ENCODE peak calls at places on chromosome 9, in ten cellular contexts. One of them, this sample, is unnamed.
A peak's percentile ranks its signal among the peaks of the same experiment; 100 is the strongest.

GRCh38 chr9:69471433-69471832 is 146.4 kb downstream of the ENTREP1 start:
- DNase-seq in SK-N-SH: no peak
- DNase-seq in GM23338: no peak
- DNase-seq in Karpas-422: no peak
- DNase-seq in OCI-LY7: no peak
- DNase-seq in PC-3: peak; percentile 32
- DNase-seq in HCT116: no peak
- DNase-seq in GM23248: no peak
- DNase-seq in hepatocyte: no peak
- DNase-seq in MM.1S: no peak
- DNase-seq in this sample: no peak

GRCh38 chr9:69744688-69745380 is 15.0 kb downstream of the PTAR1 start:
- DNase-seq in MM.1S: no peak
- DNase-seq in PC-3: peak; percentile 2
- DNase-seq in GM23248: peak; percentile 60
- DNase-seq in Karpas-422: no peak
- DNase-seq in hepatocyte: no peak
- DNase-seq in GM23338: no peak
- DNase-seq in SK-N-SH: no peak
- DNase-seq in OCI-LY7: no peak
- DNase-seq in HCT116: no peak
- DNase-seq in this sample: no peak

GRCh38 chr9:124345063-124345462 is 70.2 kb downstream of the PSMB7 start:
- DNase-seq in MM.1S: no peak
- DNase-seq in OCI-LY7: no peak
- DNase-seq in SK-N-SH: no peak
- DNase-seq in GM23248: no peak
- DNase-seq in GM23338: no peak
- DNase-seq in HCT116: no peak
- DNase-seq in hepatocyte: no peak
- DNase-seq in Karpas-422: no peak
- DNase-seq in PC-3: no peak
- DNase-seq in this sample: no peak

GRCh38 chr9:81195206-81195605 is 494.1 kb downstream of the TLE1 start:
- DNase-seq in Karpas-422: no peak
- DNase-seq in MM.1S: no peak
- DNase-seq in hepatocyte: no peak
- DNase-seq in GM23338: no peak
- DNase-seq in OCI-LY7: no peak
- DNase-seq in SK-N-SH: no peak
- DNase-seq in HCT116: no peak
- DNase-seq in GM23248: no peak
- DNase-seq in PC-3: no peak
- DNase-seq in this sample: no peak

GRCh38 chr9:7304596-7304995 is 495.0 kb downstream of the DMAC1 start:
- DNase-seq in Karpas-422: no peak
- DNase-seq in GM23338: no peak
- DNase-seq in GM23248: no peak
- DNase-seq in MM.1S: no peak
- DNase-seq in SK-N-SH: no peak
- DNase-seq in HCT116: no peak
- DNase-seq in PC-3: no peak
- DNase-seq in OCI-LY7: no peak
- DNase-seq in hepatocyte: no peak
- DNase-seq in this sample: no peak

GRCh38 chr9:138071731-138072130 is 194.1 kb downstream of the CACNA1B start:
- DNase-seq in GM23248: no peak
- DNase-seq in HCT116: no peak
- DNase-seq in PC-3: no peak
- DNase-seq in GM23338: no peak
- DNase-seq in hepatocyte: no peak
- DNase-seq in OCI-LY7: no peak
- DNase-seq in Karpas-422: no peak
- DNase-seq in SK-N-SH: peak; percentile 10
- DNase-seq in MM.1S: no peak
- DNase-seq in this sample: no peak

GRCh38 chr9:124271660-124272059 is 13.9 kb downstream of the NEK6 start:
- DNase-seq in Karpas-422: no peak
- DNase-seq in HCT116: no peak
- DNase-seq in GM23338: no peak
- DNase-seq in SK-N-SH: no peak
- DNase-seq in OCI-LY7: no peak
- DNase-seq in hepatocyte: no peak
- DNase-seq in MM.1S: no peak
- DNase-seq in GM23248: no peak
- DNase-seq in PC-3: no peak
- DNase-seq in this sample: no peak

GRCh38 chr9:133188006-133188842 is 20.8 kb downstream of the OBP2B start:
- DNase-seq in PC-3: peak; percentile 48
- DNase-seq in Karpas-422: peak; percentile 77
- DNase-seq in HCT116: peak; percentile 39
- DNase-seq in hepatocyte: peak; percentile 69
- DNase-seq in OCI-LY7: peak; percentile 45
- DNase-seq in GM23338: peak; percentile 80
- DNase-seq in MM.1S: peak; percentile 29
- DNase-seq in SK-N-SH: peak; percentile 57
- DNase-seq in GM23248: no peak
- DNase-seq in this sample: peak; percentile 40

DNA sequence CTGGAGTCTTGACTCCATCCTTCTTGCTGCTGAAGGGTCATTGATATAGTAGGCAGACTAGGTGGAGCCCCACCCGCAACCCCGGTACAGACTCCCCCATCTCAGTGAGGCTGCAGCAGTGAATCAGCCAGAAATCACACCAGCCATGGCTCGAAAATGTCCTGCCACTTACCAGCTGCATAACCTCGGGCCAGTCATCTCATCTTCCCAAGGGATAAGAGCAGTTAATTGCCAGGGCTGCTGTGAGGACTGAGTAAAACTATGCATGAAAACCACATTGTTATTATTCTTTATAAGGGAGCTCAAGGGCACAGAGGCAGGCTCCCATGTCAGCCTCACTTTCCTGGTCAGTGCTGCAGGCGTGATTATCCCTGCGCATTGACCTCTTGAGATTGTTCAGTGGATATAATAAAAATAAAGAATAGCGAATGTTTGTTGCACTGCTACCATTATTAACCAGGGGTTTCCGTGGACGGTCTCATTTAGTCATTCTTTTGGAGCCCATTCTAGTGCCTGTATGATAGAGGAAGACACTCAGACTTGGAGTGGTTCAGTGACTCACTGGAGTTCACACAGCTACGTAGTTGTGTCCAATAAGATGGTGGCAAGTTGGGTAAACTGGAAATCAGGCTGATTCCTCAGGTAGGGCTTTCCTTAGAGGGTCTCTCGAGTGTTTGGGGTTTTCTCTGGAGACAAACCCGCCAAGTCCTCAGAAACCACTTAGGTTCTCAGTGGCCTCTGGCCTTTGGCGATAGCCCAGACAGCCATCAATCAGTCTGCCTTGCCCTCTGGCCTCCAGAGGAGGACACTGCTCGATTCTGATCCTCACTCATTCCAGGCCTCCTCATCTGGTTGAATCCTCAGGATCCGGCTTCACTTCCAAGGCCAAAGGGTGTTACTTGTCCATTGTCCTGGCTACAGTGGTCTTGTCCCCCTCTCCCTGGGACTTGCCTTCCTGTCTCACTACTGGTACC is 39.9 kb downstream of the COL15A1 start:
- DNase-seq in HCT116: no peak
- DNase-seq in GM23248: peak; percentile 94
- DNase-seq in MM.1S: no peak
- DNase-seq in SK-N-SH: no peak
- DNase-seq in Karpas-422: no peak
- DNase-seq in hepatocyte: no peak
- DNase-seq in OCI-LY7: no peak
- DNase-seq in PC-3: no peak
- DNase-seq in GM23338: no peak
- DNase-seq in this sample: no peak
- H3K9me2 ChIP-seq in HCT116: no peaks in the 10 kb centered on the region
- H3K9me2 ChIP-seq in GM23248: no peaks in the 10 kb centered on the region
- H3K9me2 ChIP-seq in MM.1S: no peaks in the 10 kb centered on the region
- H3K9me2 ChIP-seq in SK-N-SH: no peaks in the 10 kb centered on the region
- H3K9me2 ChIP-seq in Karpas-422: no peaks in the 10 kb centered on the region
- H3K9me2 ChIP-seq in hepatocyte: no peaks in the 10 kb centered on the region
- H3K9me2 ChIP-seq in OCI-LY7: no peaks in the 10 kb centered on the region
- H3K9me2 ChIP-seq in PC-3: no peaks in the 10 kb centered on the region
- H3K9me2 ChIP-seq in GM23338: no peaks in the 10 kb centered on the region
- H3K9me2 ChIP-seq in this sample: no peaks in the 10 kb centered on the region

GRCh38 chr9:134326754-134327526 is 685 bp downstream of the RXRA start:
- DNase-seq in PC-3: peak; percentile 8
- DNase-seq in Karpas-422: no peak
- DNase-seq in hepatocyte: peak; percentile 67
- DNase-seq in GM23248: peak; percentile 78
- DNase-seq in SK-N-SH: peak; percentile 84
- DNase-seq in MM.1S: peak; percentile 23
- DNase-seq in GM23338: peak; percentile 63
- DNase-seq in OCI-LY7: no peak
- DNase-seq in HCT116: no peak
- DNase-seq in this sample: no peak
- H3K27ac ChIP-seq in PC-3: no peak overlapping the region
- H3K27ac ChIP-seq in Karpas-422: no peak overlapping the region
- H3K27ac ChIP-seq in hepatocyte: peak overlapping the region; percentile 96
- H3K27ac ChIP-seq in GM23248: peak overlapping the region; percentile 86
- H3K27ac ChIP-seq in SK-N-SH: no peak overlapping the region
- H3K27ac ChIP-seq in MM.1S: no peak overlapping the region
- H3K27ac ChIP-seq in GM23338: no peak overlapping the region
- H3K27ac ChIP-seq in OCI-LY7: no peak overlapping the region
- H3K27ac ChIP-seq in HCT116: peak overlapping the region; percentile 78
- H3K27ac ChIP-seq in this sample: peak overlapping the region; percentile 24

GRCh38 chr9:109755040-109755439 is 25.0 kb upstream of the PALM2AKAP2 start:
- DNase-seq in GM23248: no peak
- DNase-seq in GM23338: no peak
- DNase-seq in MM.1S: no peak
- DNase-seq in OCI-LY7: no peak
- DNase-seq in Karpas-422: no peak
- DNase-seq in PC-3: peak; percentile 29
- DNase-seq in hepatocyte: no peak
- DNase-seq in SK-N-SH: no peak
- DNase-seq in HCT116: no peak
- DNase-seq in this sample: peak; percentile 64

GRCh38 chr9:109753308-109753707 is 26.7 kb upstream of the PALM2AKAP2 start:
- DNase-seq in OCI-LY7: no peak
- DNase-seq in Karpas-422: no peak
- DNase-seq in GM23248: no peak
- DNase-seq in SK-N-SH: no peak
- DNase-seq in PC-3: no peak
- DNase-seq in GM23338: no peak
- DNase-seq in HCT116: no peak
- DNase-seq in MM.1S: no peak
- DNase-seq in hepatocyte: no peak
- DNase-seq in this sample: no peak

GRCh38 chr9:109745335-109746283 is 34.4 kb upstream of the PALM2AKAP2 start:
- DNase-seq in PC-3: peak; percentile 40
- DNase-seq in Karpas-422: no peak
- DNase-seq in OCI-LY7: no peak
- DNase-seq in hepatocyte: peak; percentile 40
- DNase-seq in SK-N-SH: no peak
- DNase-seq in MM.1S: no peak
- DNase-seq in GM23338: peak; percentile 18
- DNase-seq in HCT116: no peak
- DNase-seq in GM23248: peak; percentile 85
- DNase-seq in this sample: no peak

GRCh38 chr9:109751253-109751652 is 28.7 kb upstream of the PALM2AKAP2 start:
- DNase-seq in GM23338: peak; percentile 17
- DNase-seq in PC-3: peak; percentile 42
- DNase-seq in HCT116: no peak
- DNase-seq in GM23248: peak; percentile 22
- DNase-seq in SK-N-SH: no peak
- DNase-seq in Karpas-422: no peak
- DNase-seq in hepatocyte: peak; percentile 23
- DNase-seq in OCI-LY7: no peak
- DNase-seq in MM.1S: no peak
- DNase-seq in this sample: no peak
- H2AFZ ChIP-seq in GM23338: peak overlapping the region; percentile 25
- H2AFZ ChIP-seq in PC-3: peak overlapping the region; percentile 2
- H2AFZ ChIP-seq in HCT116: no peak overlapping the region
- H2AFZ ChIP-seq in GM23248: peak overlapping the region; percentile 7
- H2AFZ ChIP-seq in SK-N-SH: peak overlapping the region; percentile 38
- H2AFZ ChIP-seq in Karpas-422: no peak overlapping the region
- H2AFZ ChIP-seq in hepatocyte: no peak overlapping the region
- H2AFZ ChIP-seq in OCI-LY7: no peak overlapping the region
- H2AFZ ChIP-seq in MM.1S: no peak overlapping the region
- H2AFZ ChIP-seq in this sample: no peak overlapping the region

GRCh38 chr9:130785940-130786500 is 49.0 kb upstream of the ABL1 start:
- DNase-seq in GM23248: no peak
- DNase-seq in GM23338: no peak
- DNase-seq in PC-3: no peak
- DNase-seq in Karpas-422: no peak
- DNase-seq in hepatocyte: no peak
- DNase-seq in HCT116: no peak
- DNase-seq in MM.1S: no peak
- DNase-seq in OCI-LY7: no peak
- DNase-seq in SK-N-SH: peak; percentile 32
- DNase-seq in this sample: no peak

GRCh38 chr9:130793589-130793988 is 41.5 kb upstream of the ABL1 start:
- DNase-seq in hepatocyte: no peak
- DNase-seq in Karpas-422: no peak
- DNase-seq in OCI-LY7: no peak
- DNase-seq in HCT116: no peak
- DNase-seq in PC-3: no peak
- DNase-seq in SK-N-SH: no peak
- DNase-seq in GM23248: no peak
- DNase-seq in MM.1S: no peak
- DNase-seq in GM23338: no peak
- DNase-seq in this sample: no peak

GRCh38 chr9:130791279-130791894 is 43.7 kb upstream of the ABL1 start:
- DNase-seq in GM23248: no peak
- DNase-seq in SK-N-SH: no peak
- DNase-seq in MM.1S: no peak
- DNase-seq in hepatocyte: no peak
- DNase-seq in OCI-LY7: no peak
- DNase-seq in HCT116: no peak
- DNase-seq in Karpas-422: no peak
- DNase-seq in GM23338: no peak
- DNase-seq in PC-3: no peak
- DNase-seq in this sample: no peak

GRCh38 chr9:130786526-130786925 is 48.5 kb upstream of the ABL1 start:
- DNase-seq in MM.1S: no peak
- DNase-seq in Karpas-422: no peak
- DNase-seq in SK-N-SH: no peak
- DNase-seq in hepatocyte: no peak
- DNase-seq in GM23338: no peak
- DNase-seq in HCT116: no peak
- DNase-seq in OCI-LY7: no peak
- DNase-seq in GM23248: no peak
- DNase-seq in PC-3: no peak
- DNase-seq in this sample: no peak

DNA sequence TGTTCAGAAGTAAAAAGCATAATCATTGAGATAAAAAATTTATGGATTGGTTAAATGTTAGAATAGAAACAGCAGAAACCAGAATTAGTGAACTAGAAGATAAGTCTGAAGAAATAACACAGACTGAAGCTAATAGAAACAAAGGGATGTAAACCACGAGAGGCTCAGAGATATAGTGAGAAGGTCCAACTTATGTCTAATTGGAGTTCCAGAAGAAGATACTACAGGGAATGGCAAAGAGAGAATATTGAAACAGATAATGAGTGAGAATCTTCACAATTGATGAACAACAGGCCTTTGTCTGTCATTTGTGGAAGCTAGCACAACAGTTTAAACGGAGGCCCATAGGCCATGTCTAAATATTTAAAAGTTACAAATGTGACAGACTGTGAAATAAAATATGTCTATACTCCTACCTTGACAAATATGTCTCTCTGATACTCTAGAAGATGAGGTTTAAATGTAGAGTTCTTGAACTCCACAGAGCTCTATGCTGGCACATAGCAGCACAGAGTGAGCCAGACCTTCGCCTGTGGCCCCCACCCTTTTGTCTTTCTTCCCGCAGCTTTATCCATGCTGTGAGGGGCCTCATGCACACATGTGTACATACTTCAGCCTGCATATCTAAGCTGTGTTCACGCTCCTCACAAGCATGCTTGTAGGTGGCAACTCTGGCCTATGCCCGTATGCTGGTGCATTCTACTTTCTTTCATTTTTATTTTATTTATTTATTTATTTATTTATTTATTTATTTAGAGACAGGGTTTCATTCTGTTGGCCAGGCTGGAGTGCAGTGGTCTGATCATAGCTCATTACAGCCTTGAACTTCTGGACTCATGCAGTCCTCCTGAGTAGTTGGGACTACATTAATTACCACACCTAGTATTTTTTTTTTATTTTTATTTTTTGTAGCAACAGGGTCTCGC is 45.0 kb upstream of the ABL1 start:
- DNase-seq in hepatocyte: no peak
- DNase-seq in PC-3: no peak
- DNase-seq in SK-N-SH: no peak
- DNase-seq in MM.1S: no peak
- DNase-seq in GM23248: no peak
- DNase-seq in GM23338: no peak
- DNase-seq in HCT116: no peak
- DNase-seq in OCI-LY7: peak; percentile 6
- DNase-seq in Karpas-422: no peak
- DNase-seq in this sample: no peak
- H3K9me2 ChIP-seq in hepatocyte: no peaks in the 10 kb centered on the region
- H3K9me2 ChIP-seq in PC-3: no peaks in the 10 kb centered on the region
- H3K9me2 ChIP-seq in SK-N-SH: no peaks in the 10 kb centered on the region
- H3K9me2 ChIP-seq in MM.1S: no peaks in the 10 kb centered on the region
- H3K9me2 ChIP-seq in GM23248: no peaks in the 10 kb centered on the region
- H3K9me2 ChIP-seq in GM23338: no peaks in the 10 kb centered on the region
- H3K9me2 ChIP-seq in HCT116: no peaks in the 10 kb centered on the region
- H3K9me2 ChIP-seq in OCI-LY7: no peaks in the 10 kb centered on the region
- H3K9me2 ChIP-seq in Karpas-422: no peaks in the 10 kb centered on the region
- H3K9me2 ChIP-seq in this sample: no peaks in the 10 kb centered on the region